ENCODE peak calls at places on chromosomes 5 and 9, in nine cellular contexts. O, T, W, P, I, M, F, U and J are unnamed samples.

GRCh38 chr9:3873818-3874217 is 348.0 kb upstream of the RFX3 start:
- DNase-seq in O (no peak), T (no peak), W (no peak), P (peak; percentile 16), I (no peak), M (no peak), F (no peak), U (no peak), J (peak; percentile 47)

GRCh38 chr9:127754761-127755557 is 19.9 kb upstream of the TOR2A start:
- DNase-seq in O (no peak), T (no peak), W (no peak), P (no peak), I (no peak), M (no peak), F (no peak), U (no peak), J (no peak)

GRCh38 chr5:73792687-73793320 is 166.8 kb downstream of the ARHGEF28 start:
- DNase-seq in O (peak; percentile 67), T (peak; percentile 26), W (no peak), P (peak; percentile 76), I (peak; percentile 78), M (peak; percentile 53), F (no peak), U (peak; percentile 30), J (peak; percentile 74)

GRCh38 chr5:144958002-144958401 is 787.3 kb downstream of the KCTD16 start:
- DNase-seq in O (no peak), T (no peak), W (no peak), P (no peak), I (no peak), M (no peak), F (no peak), U (no peak), J (no peak)

GRCh38 chr9:7165350-7165937 is 407.7 kb downstream of the KDM4C start:
- DNase-seq in O (no peak), T (no peak), W (no peak), P (no peak), I (no peak), M (no peak), F (peak; percentile 66), U (no peak), J (no peak)

GRCh38 chr5:158434749-158435148 is 575.8 kb upstream of the CLINT1 start:
- DNase-seq in O (no peak), T (no peak), W (no peak), P (no peak), I (no peak), M (no peak), F (no peak), U (no peak), J (no peak)

GRCh38 chr5:132419517-132420468 is 50.3 kb downstream of the SLC22A5 start:
- DNase-seq in O (peak; percentile 63), T (peak; percentile 50), W (peak; percentile 81), P (peak; percentile 72), I (peak; percentile 79), M (peak; percentile 80), F (no peak), U (no peak), J (peak; percentile 71)

GRCh38 chr5:81633916-81634315 is 117.0 kb downstream of the SSBP2 start:
- DNase-seq in O (no peak), T (no peak), W (no peak), P (no peak), I (no peak), M (no peak), F (no peak), U (no peak), J (no peak)

GRCh38 chr5:170746081-170746951 is 37.2 kb upstream of the GABRP start:
- DNase-seq in O (no peak), T (no peak), W (no peak), P (no peak), I (no peak), M (no peak), F (no peak), U (no peak), J (no peak)